ENCODE peak calls at places on chromosome 7, in eight cellular contexts. K is GM12865, W is A549, Z is Caco-2, V is fibroblast of mammary gland, O is chondrocyte, X is right lobe of liver, G is progenitor cell of endocrine pancreas. N is an unnamed sample.

GRCh38 chr7:116334555-116334954 is 124.2 kb downstream of the TES start:
- DNase-seq in K (no peak), O (no peak), Z (no peak), G (no peak), V (peak), X (no peak), W (no peak), N (no peak)

GRCh38 chr7:157490465-157490912 is 153.7 kb downstream of the DNAJB6 start:
- DNase-seq in K (peak), V (peak), G (no peak), X (peak), Z (no peak), W (peak), O (no peak), N (no peak)

GRCh38 chr7:56097700-56098099 is 4.9 kb upstream of the PHKG1 start:
- DNase-seq in V (peak), G (no peak), K (peak), Z (no peak), X (no peak), O (peak), W (no peak), N (no peak)

GRCh38 chr7:38368191-38368605 is 94.8 kb upstream of the TARP start:
- DNase-seq in K (peak), W (peak), Z (peak), O (no peak), X (peak), G (peak), V (peak), N (peak)

GRCh38 chr7:17497136-17497535 is 198.7 kb downstream of the AHR start:
- DNase-seq in G (no peak), Z (no peak), O (no peak), X (no peak), W (no peak), V (peak), K (no peak), N (no peak)

GRCh38 chr7:29480456-29480855 is 83.2 kb upstream of the PRR15 start:
- DNase-seq in X (peak), V (no peak), K (no peak), O (no peak), Z (no peak), W (no peak), G (no peak), N (no peak)

GRCh38 chr7:3157541-3158287 is 114.0 kb upstream of the CARD11 start:
- DNase-seq in W (no peak), V (peak), X (no peak), Z (no peak), O (no peak), G (no peak), K (no peak), N (no peak)

GRCh38 chr7:41005381-41005901 is 697.4 kb downstream of the INHBA start:
- DNase-seq in G (no peak), O (no peak), W (no peak), K (no peak), V (peak), Z (no peak), X (no peak), N (no peak)

GRCh38 chr7:64192148-64192704 is 14.8 kb upstream of the ZNF735 start:
- DNase-seq in G (no peak), W (no peak), V (no peak), Z (no peak), O (no peak), K (no peak), X (no peak), N (no peak)

GRCh38 chr7:158997471-158997870 is 141.1 kb downstream of the DYNC2I1 start:
- DNase-seq in O (no peak), G (no peak), Z (no peak), K (no peak), W (no peak), V (no peak), X (no peak), N (no peak)

GRCh38 chr7:7221602-7222038 is 39.3 kb downstream of the C1GALT1 start:
- DNase-seq in O (no peak), G (no peak), X (no peak), V (peak), K (no peak), W (peak), Z (no peak), N (no peak)

GRCh38 chr7:143938522-143939243 is 3.6 kb downstream of the OR2F2 start:
- DNase-seq in K (no peak), V (peak), X (no peak), G (no peak), O (no peak), W (no peak), Z (no peak), N (no peak)

GRCh38 chr7:81770823-81771222 is 976 bp upstream of the HGF start:
- DNase-seq in O (no peak), W (no peak), K (no peak), G (no peak), Z (no peak), X (no peak), V (no peak), N (no peak)

GRCh38 chr7:148963583-148964509 is 64.5 kb downstream of the PDIA4 start:
- DNase-seq in O (peak), W (no peak), Z (no peak), X (no peak), G (no peak), V (peak), K (no peak), N (no peak)

GRCh38 chr7:36190447-36191291 is 37.6 kb downstream of the EEPD1 start:
- DNase-seq in X (no peak), K (no peak), W (no peak), Z (no peak), G (no peak), V (no peak), O (no peak), N (no peak)

GRCh38 chr7:30552330-30552729 is 42.3 kb upstream of the GARS1 start:
- DNase-seq in V (no peak), W (no peak), O (no peak), G (no peak), K (no peak), Z (no peak), X (no peak), N (no peak)

GRCh38 chr7:84506151-84506550 is 311.6 kb upstream of the SEMA3A start:
- DNase-seq in V (peak), O (no peak), K (no peak), G (no peak), X (no peak), Z (no peak), W (no peak), N (no peak)

GRCh38 chr7:84790873-84791272 is 396.0 kb downstream of the SEMA3D start:
- DNase-seq in V (peak), Z (no peak), G (no peak), X (no peak), W (no peak), O (no peak), K (no peak), N (no peak)

GRCh38 chr7:50379082-50379481 is 71.1 kb downstream of the FIGNL1 start:
- DNase-seq in X (no peak), W (no peak), O (no peak), K (no peak), Z (peak), G (peak), V (no peak), N (no peak)

GRCh38 chr7:130160455-130160854 is 44.8 kb downstream of the TMEM209 start:
- DNase-seq in K (no peak), O (no peak), W (no peak), V (no peak), G (no peak), X (no peak), Z (no peak), N (no peak)

GRCh38 chr7:147547252-147547897 is 1043.2 kb upstream of the C7orf33 start:
- DNase-seq in Z (peak), O (no peak), V (peak), X (peak), G (no peak), W (no peak), K (peak), N (no peak)

GRCh38 chr7:158280467-158281154 is 307.0 kb downstream of the PTPRN2 start:
- DNase-seq in X (no peak), G (no peak), Z (no peak), O (no peak), V (no peak), W (no peak), K (no peak), N (no peak)

GRCh38 chr7:147498081-147498480 is 1092.5 kb upstream of the C7orf33 start:
- DNase-seq in Z (no peak), W (no peak), K (no peak), O (no peak), X (no peak), G (no peak), V (peak), N (no peak)

GRCh38 chr7:114943953-114944741 is 22.3 kb downstream of the MDFIC start:
- DNase-seq in G (no peak), X (no peak), K (no peak), O (no peak), V (peak), W (no peak), Z (no peak), N (no peak)

GRCh38 chr7:47088329-47089067 is 493.4 kb downstream of the TNS3 start:
- DNase-seq in X (no peak), O (no peak), K (peak), G (peak), Z (peak), W (peak), V (peak), N (peak)

GRCh38 chr7:148722340-148723165 is 23.9 kb downstream of the CUL1 start:
- DNase-seq in X (no peak), V (peak), Z (no peak), G (no peak), O (no peak), W (no peak), K (no peak), N (no peak)

GRCh38 chr7:118731854-118732253 is 507.4 kb downstream of the ANKRD7 start:
- DNase-seq in W (no peak), K (peak), G (no peak), O (no peak), V (no peak), X (no peak), Z (no peak), N (no peak)

GRCh38 chr7:50068850-50069551 is 24.0 kb downstream of the ZPBP start:
- DNase-seq in Z (peak), K (peak), V (peak), O (no peak), X (no peak), W (no peak), G (no peak), N (no peak)

GRCh38 chr7:27210441-27211083 is 10.7 kb upstream of the HOXA13 start:
- DNase-seq in G (no peak), Z (peak), K (peak), W (peak), V (peak), O (no peak), X (peak), N (peak)

GRCh38 chr7:132423594-132424200 is 152.6 kb downstream of the PLXNA4 start:
- DNase-seq in V (no peak), X (peak), Z (no peak), G (no peak), O (no peak), K (no peak), W (no peak), N (no peak)

GRCh38 chr7:130369110-130369711 is 11.1 kb upstream of the CPA1 start:
- DNase-seq in O (peak), V (peak), X (no peak), K (peak), G (no peak), W (no peak), Z (peak), N (no peak)

GRCh38 chr7:107304063-107304462 is 135.3 kb downstream of the HBP1 start:
- DNase-seq in W (no peak), Z (no peak), X (no peak), G (no peak), K (no peak), V (no peak), O (no peak), N (no peak)

GRCh38 chr7:138750926-138751464 is 46.8 kb upstream of the TMEM213 start:
- DNase-seq in Z (no peak), K (no peak), O (no peak), X (no peak), V (no peak), W (no peak), G (no peak), N (no peak)

GRCh38 chr7:13476881-13477444 is 512.5 kb downstream of the ETV1 start:
- DNase-seq in X (no peak), K (no peak), O (no peak), V (peak), Z (no peak), G (no peak), W (no peak), N (no peak)

DNA sequence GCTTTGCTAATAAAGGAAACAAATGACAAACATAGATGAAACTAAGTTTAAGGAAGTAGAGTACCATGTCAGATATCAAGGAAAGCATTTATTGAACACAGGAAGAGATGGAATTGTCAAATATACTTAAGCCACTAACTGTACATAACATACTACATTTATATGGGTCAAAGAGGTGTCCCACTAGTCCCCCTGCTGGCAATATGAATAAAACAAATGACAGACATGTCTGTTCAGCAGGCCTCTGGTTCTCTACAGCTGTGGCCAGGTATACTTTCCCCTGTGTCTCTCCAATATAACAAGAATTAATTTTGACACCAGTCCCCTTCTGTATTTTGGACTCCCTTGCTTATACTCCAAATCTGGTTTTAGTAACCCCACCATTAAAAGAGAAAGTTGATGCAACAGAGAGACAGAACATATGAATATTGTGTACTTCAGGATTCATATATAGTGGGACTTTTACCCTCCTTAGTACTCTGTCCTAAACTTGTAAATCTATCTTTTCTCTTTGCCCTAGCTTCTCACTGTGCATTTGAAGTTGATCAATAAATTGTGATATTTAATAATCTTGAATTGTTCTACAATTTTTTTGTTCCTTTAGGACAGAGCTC is 42.9 kb downstream of the CD36 start:
- DNase-seq in Z (no peak), W (peak), O (no peak), V (peak), X (no peak), G (no peak), K (peak), N (no peak)
- TF ChIP-seq CTCF in Z (peak), W (peak), O (peak), V (peak), X (peak), G (peak), K (peak), N (peak)

DNA sequence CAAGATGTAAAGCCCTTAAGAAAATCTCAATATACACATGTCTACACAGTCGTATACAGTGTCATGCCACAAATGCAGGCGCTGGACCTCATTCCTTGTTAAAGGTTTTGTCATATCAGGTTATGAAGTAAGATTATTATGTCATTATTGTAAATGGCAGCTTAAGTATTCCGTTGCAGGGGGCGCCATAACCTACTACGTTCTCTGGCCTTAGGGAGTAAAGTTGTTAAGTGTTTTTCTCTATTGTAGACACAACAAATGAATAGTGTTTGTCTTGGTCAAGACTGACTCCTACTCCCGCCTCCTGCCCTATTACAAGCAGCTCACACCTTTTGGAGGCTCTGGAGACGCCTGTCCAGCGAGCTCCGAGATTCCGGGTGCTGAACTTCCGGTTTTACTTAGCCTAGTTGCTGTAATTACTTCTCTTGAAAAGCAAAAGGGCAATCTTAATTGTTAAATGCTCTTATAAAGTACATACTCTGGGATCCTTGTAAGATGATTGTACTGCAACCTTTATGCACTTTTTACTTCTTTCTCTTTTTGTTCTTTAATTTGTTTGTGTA is 984 bp downstream of the GATAD1 start:
- DNase-seq in G (no peak), W (peak), X (peak), V (peak), Z (peak), O (no peak), K (peak), N (peak)
- TF ChIP-seq CTCF in G (peak), W (peak), X (peak), V (peak), Z (no peak), O (peak), K (peak), N (no peak)

GRCh38 chr7:100573691-100574361 is at the start of gene SAP25:
- DNase-seq in Z (no peak), O (no peak), V (no peak), K (no peak), X (no peak), W (no peak), G (no peak), N (no peak)
- TF ChIP-seq CTCF in Z (no peak), O (no peak), V (no peak), K (no peak), X (peak), W (peak), G (no peak), N (no peak)

DNA sequence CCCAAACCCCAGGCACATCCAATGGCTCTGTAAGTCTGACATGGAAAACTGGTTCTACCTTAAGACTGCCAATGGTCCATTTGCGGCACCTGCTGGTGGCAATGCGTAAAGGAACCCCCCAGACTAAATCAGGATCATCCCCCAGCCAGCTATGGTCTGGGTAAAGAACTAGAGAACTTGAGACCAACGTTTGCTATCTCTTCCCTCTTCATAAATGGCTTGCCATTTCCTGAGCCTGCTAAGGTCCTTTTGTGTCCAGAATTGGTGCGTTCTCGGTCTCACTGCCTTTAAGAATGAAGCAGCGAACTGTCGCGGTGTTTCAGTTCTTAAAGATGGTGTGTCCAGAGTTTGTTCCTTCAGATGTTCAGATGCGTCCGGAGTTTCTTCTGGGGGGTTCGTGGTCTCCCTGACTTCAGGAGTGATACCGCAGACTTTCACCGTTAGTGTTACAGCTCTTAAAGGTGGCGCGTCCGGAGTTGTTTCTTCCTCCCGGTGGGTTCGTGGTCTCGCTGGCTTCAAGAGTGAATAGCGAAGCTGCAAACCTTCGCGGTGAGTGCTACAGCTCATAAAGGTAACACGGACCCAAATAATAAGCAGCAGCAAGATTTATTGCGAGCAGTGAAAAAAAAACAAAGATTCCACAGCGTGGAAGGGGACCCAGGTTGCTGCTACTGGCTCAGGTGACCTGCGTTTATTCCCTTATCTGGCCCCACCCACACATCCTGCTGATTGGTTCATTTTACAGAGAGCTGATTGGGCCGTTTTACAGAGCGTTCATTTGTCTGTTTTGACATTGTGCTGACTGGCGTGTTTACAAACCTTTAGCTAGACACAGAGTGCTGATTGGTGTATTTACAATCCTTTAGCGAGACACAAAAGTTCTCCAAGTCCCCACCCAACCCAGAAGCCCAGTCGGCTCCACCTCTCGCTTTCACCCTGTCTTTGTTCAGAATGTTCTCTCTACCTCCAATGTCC is 95.4 kb downstream of the ELMO1 start:
- DNase-seq in W (no peak), Z (peak), V (no peak), K (peak), O (no peak), X (no peak), G (no peak), N (no peak)
- TF ChIP-seq CTCF in W (peak), Z (peak), V (no peak), K (peak), O (peak), X (peak), G (no peak), N (peak)

DNA sequence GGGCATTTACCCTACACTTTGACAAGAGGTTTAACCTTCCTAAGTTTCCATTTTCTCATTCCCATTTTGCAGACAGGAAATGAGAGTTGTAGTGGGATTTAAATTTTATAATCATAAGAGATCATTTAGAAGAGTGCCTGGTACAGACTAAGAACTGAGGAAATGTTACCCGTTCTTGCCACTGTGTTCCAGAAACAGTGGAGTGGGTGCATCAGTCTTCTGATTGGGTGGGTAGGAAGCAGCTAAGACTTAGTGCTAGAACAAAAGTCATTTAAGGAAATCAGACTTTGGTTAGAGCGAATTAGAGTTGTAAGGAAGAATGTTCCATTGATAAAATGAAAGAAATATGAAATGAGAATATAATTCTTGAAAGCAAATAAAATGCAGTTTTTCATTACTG is 8.4 kb upstream of the SYPL1 start:
- DNase-seq in G (no peak), O (no peak), K (no peak), V (no peak), X (no peak), Z (no peak), W (no peak), N (no peak)
- TF ChIP-seq CTCF in G (no peak), O (no peak), K (no peak), V (no peak), X (no peak), Z (no peak), W (no peak), N (no peak)

DNA sequence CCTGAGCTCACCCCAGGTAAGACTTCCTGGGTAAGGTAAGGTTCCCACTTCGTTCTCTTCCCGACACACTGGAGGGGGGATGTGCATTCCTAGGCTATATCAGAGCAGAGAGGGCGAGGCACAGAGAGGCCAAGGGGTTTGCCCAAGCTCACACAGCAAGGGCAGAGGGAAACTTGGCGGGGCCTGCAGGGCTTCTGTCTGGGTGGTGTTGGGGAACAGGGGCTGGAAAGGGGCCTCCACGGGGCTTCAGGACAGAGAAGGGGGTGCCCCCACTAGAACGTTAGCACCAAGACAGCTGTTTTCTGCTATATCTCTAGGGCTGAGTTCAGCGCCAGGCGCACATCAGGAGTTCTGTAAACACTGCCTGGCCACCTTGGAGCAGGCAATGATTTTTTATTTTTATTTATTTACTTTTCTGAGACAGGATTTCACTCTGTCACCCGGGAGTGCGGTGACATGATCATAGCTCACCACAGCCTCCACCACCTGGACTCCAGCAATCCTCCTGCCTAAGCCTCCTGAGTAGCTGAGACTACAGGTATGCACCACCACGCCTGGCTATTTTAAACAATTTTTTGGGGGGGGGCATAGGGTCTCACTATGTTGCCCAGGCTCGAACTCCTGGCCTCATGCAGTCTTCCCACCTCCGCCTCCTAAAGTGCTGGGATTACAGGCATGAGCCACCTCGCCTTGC is 25.0 kb upstream of the PDGFA start:
- DNase-seq in V (no peak), W (no peak), K (no peak), O (peak), Z (no peak), G (no peak), X (no peak), N (no peak)
- TF ChIP-seq CTCF in V (no peak), W (no peak), K (no peak), O (no peak), Z (no peak), G (no peak), X (no peak), N (no peak)

GRCh38 chr7:139753079-139753692 is 24.6 kb downstream of the HIPK2 start:
- DNase-seq in V (peak), K (no peak), W (peak), O (no peak), G (no peak), X (no peak), Z (no peak), N (no peak)
- TF ChIP-seq CTCF in V (no peak), K (peak), W (no peak), O (peak), G (peak), X (no peak), Z (no peak), N (peak)